ENCODE peak calls at places on chromosomes 4 and X, in seven cellular contexts. One of them, this sample, is unnamed.

GRCh38 chrX:39047174-39047573 is 245.9 kb downstream of the MID1IP1 start:
- DNase-seq in heart right ventricle: no peak
- DNase-seq in activated gamma-delta T cell treated with anti-CD3 and anti-CD28 coated beads, Interleukin-2, amount 50 U/mL, for 16 hours: no peak
- DNase-seq in NCI-H460: no peak
- DNase-seq in central memory CD8-positive, alpha-beta T cell: no peak
- DNase-seq in RCC 7860: no peak
- DNase-seq in hypothalamus: no peak
- DNase-seq in this sample: no peak

GRCh38 chr4:102525099-102525498 is 23.9 kb downstream of the NFKB1 start:
- DNase-seq in NCI-H460: no peak
- DNase-seq in RCC 7860: no peak
- DNase-seq in hypothalamus: no peak
- DNase-seq in central memory CD8-positive, alpha-beta T cell: no peak
- DNase-seq in activated gamma-delta T cell treated with anti-CD3 and anti-CD28 coated beads, Interleukin-2, amount 50 U/mL, for 16 hours: no peak
- DNase-seq in heart right ventricle: no peak
- DNase-seq in this sample: no peak

GRCh38 chr4:30153427-30153826 is 566.7 kb upstream of the PCDH7 start:
- DNase-seq in central memory CD8-positive, alpha-beta T cell: no peak
- DNase-seq in RCC 7860: no peak
- DNase-seq in NCI-H460: no peak
- DNase-seq in heart right ventricle: no peak
- DNase-seq in activated gamma-delta T cell treated with anti-CD3 and anti-CD28 coated beads, Interleukin-2, amount 50 U/mL, for 16 hours: no peak
- DNase-seq in hypothalamus: no peak
- DNase-seq in this sample: no peak

GRCh38 chrX:152641996-152642395 is 4.3 kb downstream of the GABRQ start:
- DNase-seq in RCC 7860: no peak
- DNase-seq in NCI-H460: no peak
- DNase-seq in central memory CD8-positive, alpha-beta T cell: no peak
- DNase-seq in activated gamma-delta T cell treated with anti-CD3 and anti-CD28 coated beads, Interleukin-2, amount 50 U/mL, for 16 hours: no peak
- DNase-seq in hypothalamus: peak; percentile 5
- DNase-seq in heart right ventricle: no peak
- DNase-seq in this sample: no peak

GRCh38 chrX:154097597-154098541 is at the start of gene MECP2:
- DNase-seq in central memory CD8-positive, alpha-beta T cell: peak; percentile 83
- DNase-seq in hypothalamus: peak; percentile 68
- DNase-seq in activated gamma-delta T cell treated with anti-CD3 and anti-CD28 coated beads, Interleukin-2, amount 50 U/mL, for 16 hours: peak; percentile 71
- DNase-seq in NCI-H460: peak; percentile 92
- DNase-seq in heart right ventricle: peak; percentile 93
- DNase-seq in RCC 7860: peak; percentile 75
- DNase-seq in this sample: peak; percentile 68

GRCh38 chrX:75229774-75230173 is 44.1 kb upstream of the UPRT start:
- DNase-seq in hypothalamus: no peak
- DNase-seq in central memory CD8-positive, alpha-beta T cell: no peak
- DNase-seq in heart right ventricle: no peak
- DNase-seq in activated gamma-delta T cell treated with anti-CD3 and anti-CD28 coated beads, Interleukin-2, amount 50 U/mL, for 16 hours: no peak
- DNase-seq in RCC 7860: no peak
- DNase-seq in NCI-H460: no peak
- DNase-seq in this sample: no peak

GRCh38 chr4:169492436-169493163 is 119.8 kb downstream of the NEK1 start:
- DNase-seq in activated gamma-delta T cell treated with anti-CD3 and anti-CD28 coated beads, Interleukin-2, amount 50 U/mL, for 16 hours: no peak
- DNase-seq in central memory CD8-positive, alpha-beta T cell: no peak
- DNase-seq in NCI-H460: peak; percentile 12
- DNase-seq in heart right ventricle: no peak
- DNase-seq in RCC 7860: peak; percentile 21
- DNase-seq in hypothalamus: no peak
- DNase-seq in this sample: no peak

GRCh38 chrX:48025561-48025960 is 18.8 kb downstream of the SPACA5 start:
- DNase-seq in RCC 7860: peak; percentile 31
- DNase-seq in heart right ventricle: peak; percentile 38
- DNase-seq in central memory CD8-positive, alpha-beta T cell: no peak
- DNase-seq in activated gamma-delta T cell treated with anti-CD3 and anti-CD28 coated beads, Interleukin-2, amount 50 U/mL, for 16 hours: peak; percentile 24
- DNase-seq in hypothalamus: peak; percentile 18
- DNase-seq in NCI-H460: peak; percentile 70
- DNase-seq in this sample: no peak

GRCh38 chr4:3720461-3720860 is 45.7 kb upstream of the ADRA2C start:
- DNase-seq in NCI-H460: no peak
- DNase-seq in hypothalamus: no peak
- DNase-seq in central memory CD8-positive, alpha-beta T cell: no peak
- DNase-seq in RCC 7860: no peak
- DNase-seq in activated gamma-delta T cell treated with anti-CD3 and anti-CD28 coated beads, Interleukin-2, amount 50 U/mL, for 16 hours: no peak
- DNase-seq in heart right ventricle: no peak
- DNase-seq in this sample: no peak